ENCODE peak calls at places on chromosomes 16 and 17, in four cellular contexts. One of them, this sample, is unnamed.

GRCh38 chr17:61253293-61253801 is 146.3 kb upstream of the TBX2 start:
- DNase-seq in tibial nerve: no peak
- DNase-seq in PC-9: no peak
- DNase-seq in body of pancreas: peak; percentile 22
- DNase-seq in this sample: no peak

GRCh38 chr16:49739381-49739780 is 116.5 kb downstream of the ZNF423 start:
- DNase-seq in tibial nerve: no peak
- DNase-seq in PC-9: no peak
- DNase-seq in body of pancreas: no peak
- DNase-seq in this sample: no peak

GRCh38 chr17:9350083-9350482 is 225.5 kb downstream of the STX8 start:
- DNase-seq in tibial nerve: no peak
- DNase-seq in PC-9: no peak
- DNase-seq in body of pancreas: no peak
- DNase-seq in this sample: no peak

GRCh38 chr16:48450367-48450766 is 65.2 kb upstream of the SIAH1 start:
- DNase-seq in tibial nerve: no peak
- DNase-seq in PC-9: no peak
- DNase-seq in body of pancreas: no peak
- DNase-seq in this sample: no peak

GRCh38 chr16:64773638-64774037 is 348.2 kb downstream of the CDH11 start:
- DNase-seq in tibial nerve: no peak
- DNase-seq in PC-9: no peak
- DNase-seq in body of pancreas: no peak
- DNase-seq in this sample: no peak

GRCh38 chr17:27756467-27757371 is 43.6 kb downstream of the NOS2 start:
- DNase-seq in tibial nerve: no peak
- DNase-seq in PC-9: no peak
- DNase-seq in body of pancreas: peak; percentile 72
- DNase-seq in this sample: peak; percentile 6

GRCh38 chr17:4448197-4448980 is 14.6 kb downstream of the SPNS3 start:
- DNase-seq in tibial nerve: no peak
- DNase-seq in PC-9: no peak
- DNase-seq in body of pancreas: no peak
- DNase-seq in this sample: no peak

GRCh38 chr16:21268236-21268635 is 9.9 kb downstream of the CRYM start:
- DNase-seq in tibial nerve: no peak
- DNase-seq in PC-9: no peak
- DNase-seq in body of pancreas: no peak
- DNase-seq in this sample: no peak

GRCh38 chr17:65074778-65075250 is 18.3 kb upstream of the GNA13 start:
- DNase-seq in tibial nerve: no peak
- DNase-seq in PC-9: no peak
- DNase-seq in body of pancreas: peak; percentile 36
- DNase-seq in this sample: no peak

GRCh38 chr16:27254262-27254811 is 14.2 kb downstream of the NSMCE1 start:
- DNase-seq in tibial nerve: no peak
- DNase-seq in PC-9: no peak
- DNase-seq in body of pancreas: no peak
- DNase-seq in this sample: no peak

GRCh38 chr16:71568541-71568940 is 8.4 kb downstream of the TAT start:
- DNase-seq in tibial nerve: no peak
- DNase-seq in PC-9: no peak
- DNase-seq in body of pancreas: no peak
- DNase-seq in this sample: no peak

GRCh38 chr17:50952889-50953288 is 86.7 kb upstream of the TOB1 start:
- DNase-seq in tibial nerve: no peak
- DNase-seq in PC-9: no peak
- DNase-seq in body of pancreas: no peak
- DNase-seq in this sample: no peak

GRCh38 chr16:13093676-13094075 is 192.3 kb downstream of the SHISA9 start:
- DNase-seq in tibial nerve: no peak
- DNase-seq in PC-9: no peak
- DNase-seq in body of pancreas: no peak
- DNase-seq in this sample: no peak

GRCh38 chr17:19354123-19354522 is 8.4 kb downstream of the B9D1 start:
- DNase-seq in tibial nerve: no peak
- DNase-seq in PC-9: peak; percentile 47
- DNase-seq in body of pancreas: no peak
- DNase-seq in this sample: no peak

GRCh38 chr16:88955906-88956305 is 21.1 kb downstream of the CBFA2T3 start:
- DNase-seq in tibial nerve: no peak
- DNase-seq in PC-9: no peak
- DNase-seq in body of pancreas: no peak
- DNase-seq in this sample: no peak

GRCh38 chr16:79093554-79093967 is 507.0 kb downstream of the MAF start:
- DNase-seq in tibial nerve: no peak
- DNase-seq in PC-9: no peak
- DNase-seq in body of pancreas: no peak
- DNase-seq in this sample: no peak

GRCh38 chr17:10292057-10292931 is 80.5 kb downstream of the MYH13 start:
- DNase-seq in tibial nerve: no peak
- DNase-seq in PC-9: no peak
- DNase-seq in body of pancreas: no peak
- DNase-seq in this sample: no peak

GRCh38 chr17:64063766-64064224 is 43.4 kb upstream of the ICAM2 start:
- DNase-seq in tibial nerve: no peak
- DNase-seq in PC-9: no peak
- DNase-seq in body of pancreas: peak; percentile 82
- DNase-seq in this sample: peak; percentile 32

GRCh38 chr16:2497641-2498040 is 16.1 kb upstream of the ATP6V0C start:
- DNase-seq in tibial nerve: no peak
- DNase-seq in PC-9: no peak
- DNase-seq in body of pancreas: no peak
- DNase-seq in this sample: no peak

GRCh38 chr16:68574479-68574878 is 35.4 kb downstream of the ZFP90 start:
- DNase-seq in tibial nerve: no peak
- DNase-seq in PC-9: no peak
- DNase-seq in body of pancreas: no peak
- DNase-seq in this sample: no peak

GRCh38 chr17:16573466-16573865 is 4.5 kb upstream of the ZNF287 start:
- DNase-seq in tibial nerve: no peak
- DNase-seq in PC-9: no peak
- DNase-seq in body of pancreas: no peak
- DNase-seq in this sample: no peak

GRCh38 chr16:57514891-57515600 is 21.3 kb downstream of the CCDC102A start:
- DNase-seq in tibial nerve: no peak
- DNase-seq in PC-9: no peak
- DNase-seq in body of pancreas: no peak
- DNase-seq in this sample: no peak

GRCh38 chr16:398551-399277 is 1.7 kb downstream of the NME4 start:
- DNase-seq in tibial nerve: no peak
- DNase-seq in PC-9: no peak
- DNase-seq in body of pancreas: no peak
- DNase-seq in this sample: no peak

GRCh38 chr17:55833311-55833710 is 82.5 kb downstream of the PCTP start:
- DNase-seq in tibial nerve: no peak
- DNase-seq in PC-9: no peak
- DNase-seq in body of pancreas: no peak
- DNase-seq in this sample: no peak

GRCh38 chr16:53766304-53767016 is 62.5 kb downstream of the FTO start:
- DNase-seq in tibial nerve: no peak
- DNase-seq in PC-9: no peak
- DNase-seq in body of pancreas: no peak
- DNase-seq in this sample: no peak

GRCh38 chr16:76535-77272 is 1.3 kb upstream of the MPG start:
- DNase-seq in tibial nerve: peak; percentile 73
- DNase-seq in PC-9: peak; percentile 40
- DNase-seq in body of pancreas: no peak
- DNase-seq in this sample: no peak

DNA sequence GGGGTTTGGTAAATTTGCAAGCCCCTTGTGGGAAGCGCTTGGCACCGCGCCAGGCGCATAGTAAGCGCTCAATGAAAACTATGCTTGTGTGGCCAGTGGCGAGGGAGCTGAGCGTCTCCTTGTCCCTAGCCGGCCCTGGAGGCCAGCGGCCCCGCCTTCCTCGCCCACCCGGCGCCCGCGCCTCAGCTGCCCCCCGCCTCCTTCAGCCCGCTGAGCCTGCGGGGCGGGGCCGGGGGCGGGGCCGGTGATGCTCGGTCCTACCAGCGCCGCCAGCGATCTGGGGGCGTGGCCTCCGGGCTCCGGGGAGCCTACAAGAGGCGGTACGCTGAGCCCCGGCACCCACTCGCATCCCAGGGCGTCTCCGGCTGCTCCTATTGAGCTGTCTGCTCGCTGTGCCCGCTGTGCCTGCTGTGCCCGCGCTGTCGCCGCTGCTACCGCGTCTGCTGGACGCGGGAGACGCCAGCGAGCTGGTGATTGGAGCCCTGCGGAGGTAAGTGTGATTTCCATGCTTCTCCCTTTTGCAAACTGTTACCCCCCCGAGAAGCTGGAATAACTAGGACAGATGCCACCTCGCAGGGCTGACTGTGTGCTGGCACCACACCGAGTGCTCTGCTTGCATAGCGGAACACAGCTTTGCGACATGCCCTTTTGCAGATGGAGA is at the start of gene CRISPLD2:
- DNase-seq in tibial nerve: peak; percentile 94
- DNase-seq in PC-9: peak; percentile 85
- DNase-seq in body of pancreas: peak; percentile 84
- DNase-seq in this sample: peak; percentile 80
- H3K4me3 ChIP-seq in tibial nerve: peak within 1 kb of the TSS; percentile 60
- H3K4me3 ChIP-seq in PC-9: peak within 1 kb of the TSS; percentile 59
- H3K4me3 ChIP-seq in body of pancreas: no peak within 1 kb of the TSS
- H3K4me3 ChIP-seq in this sample: peak within 1 kb of the TSS; percentile 50

GRCh38 chr17:72370819-72371218 is 250.0 kb downstream of the SOX9 start:
- DNase-seq in tibial nerve: no peak
- DNase-seq in PC-9: peak; percentile 60
- DNase-seq in body of pancreas: no peak
- DNase-seq in this sample: no peak
- H3K27ac ChIP-seq in tibial nerve: no peak overlapping the region
- H3K27ac ChIP-seq in PC-9: no peak overlapping the region
- H3K27ac ChIP-seq in body of pancreas: no peak overlapping the region
- H3K27ac ChIP-seq in this sample: no peak overlapping the region

GRCh38 chr17:80753946-80754345 is 209.3 kb downstream of the RPTOR start:
- DNase-seq in tibial nerve: no peak
- DNase-seq in PC-9: no peak
- DNase-seq in body of pancreas: no peak
- DNase-seq in this sample: no peak

GRCh38 chr17:80751070-80751459 is 206.4 kb downstream of the RPTOR start:
- DNase-seq in tibial nerve: no peak
- DNase-seq in PC-9: no peak
- DNase-seq in body of pancreas: no peak
- DNase-seq in this sample: no peak

GRCh38 chr17:80751460-80752368 is 207.1 kb downstream of the RPTOR start:
- DNase-seq in tibial nerve: no peak
- DNase-seq in PC-9: no peak
- DNase-seq in body of pancreas: no peak
- DNase-seq in this sample: no peak

GRCh38 chr17:80750263-80750662 is 205.6 kb downstream of the RPTOR start:
- DNase-seq in tibial nerve: no peak
- DNase-seq in PC-9: no peak
- DNase-seq in body of pancreas: no peak
- DNase-seq in this sample: no peak

DNA sequence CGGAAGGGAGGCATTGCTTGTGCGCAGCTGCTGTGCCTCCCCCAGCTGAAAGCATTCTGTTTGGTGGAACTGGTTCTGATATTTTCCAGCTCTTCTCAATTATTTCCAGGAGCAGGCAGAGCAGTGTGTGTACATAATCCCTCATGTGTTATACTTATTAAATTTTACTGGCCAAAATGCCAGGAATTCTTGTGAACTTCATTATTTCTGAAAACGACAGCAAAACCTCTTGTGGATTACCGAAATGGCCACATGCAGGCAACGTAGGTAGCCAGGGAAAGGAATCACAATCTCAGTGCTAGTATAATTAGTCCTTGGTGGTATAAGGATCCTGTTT is 207.7 kb downstream of the RPTOR start:
- DNase-seq in tibial nerve: no peak
- DNase-seq in PC-9: no peak
- DNase-seq in body of pancreas: no peak
- DNase-seq in this sample: no peak
- H3K4me3 ChIP-seq in tibial nerve: no peak overlapping the region
- H3K4me3 ChIP-seq in PC-9: no peak overlapping the region
- H3K4me3 ChIP-seq in body of pancreas: no peak overlapping the region
- H3K4me3 ChIP-seq in this sample: no peak overlapping the region

DNA sequence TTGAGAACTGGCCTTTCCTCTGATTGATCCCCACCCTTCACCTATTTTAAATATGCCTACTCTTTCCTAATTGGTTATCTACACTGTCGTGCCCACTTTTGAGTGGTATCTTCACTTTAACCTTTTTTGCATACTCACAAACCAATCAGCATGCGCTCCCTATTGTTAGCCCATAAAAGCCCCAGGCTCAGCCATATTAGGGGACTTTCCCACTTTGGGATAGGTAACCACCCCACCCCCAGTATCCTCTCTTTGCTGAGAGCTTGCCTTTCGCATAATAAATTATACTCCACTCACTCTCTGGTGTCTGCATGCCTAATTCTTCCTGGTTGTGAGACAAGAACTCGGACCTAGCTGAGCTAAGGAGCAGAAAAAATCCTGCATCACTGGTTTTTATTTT is 59.5 kb upstream of the NOL11 start:
- DNase-seq in tibial nerve: no peak
- DNase-seq in PC-9: no peak
- DNase-seq in body of pancreas: no peak
- DNase-seq in this sample: no peak
- H3K27ac ChIP-seq in tibial nerve: no peak overlapping the region
- H3K27ac ChIP-seq in PC-9: no peak overlapping the region
- H3K27ac ChIP-seq in body of pancreas: no peak overlapping the region
- H3K27ac ChIP-seq in this sample: no peak overlapping the region

GRCh38 chr16:19776147-19776546 is 58.1 kb downstream of the IQCK start:
- DNase-seq in tibial nerve: no peak
- DNase-seq in PC-9: no peak
- DNase-seq in body of pancreas: no peak
- DNase-seq in this sample: no peak
- H3K4me3 ChIP-seq in tibial nerve: no peak overlapping the region
- H3K4me3 ChIP-seq in PC-9: no peak overlapping the region
- H3K4me3 ChIP-seq in body of pancreas: no peak overlapping the region
- H3K4me3 ChIP-seq in this sample: no peak overlapping the region

DNA sequence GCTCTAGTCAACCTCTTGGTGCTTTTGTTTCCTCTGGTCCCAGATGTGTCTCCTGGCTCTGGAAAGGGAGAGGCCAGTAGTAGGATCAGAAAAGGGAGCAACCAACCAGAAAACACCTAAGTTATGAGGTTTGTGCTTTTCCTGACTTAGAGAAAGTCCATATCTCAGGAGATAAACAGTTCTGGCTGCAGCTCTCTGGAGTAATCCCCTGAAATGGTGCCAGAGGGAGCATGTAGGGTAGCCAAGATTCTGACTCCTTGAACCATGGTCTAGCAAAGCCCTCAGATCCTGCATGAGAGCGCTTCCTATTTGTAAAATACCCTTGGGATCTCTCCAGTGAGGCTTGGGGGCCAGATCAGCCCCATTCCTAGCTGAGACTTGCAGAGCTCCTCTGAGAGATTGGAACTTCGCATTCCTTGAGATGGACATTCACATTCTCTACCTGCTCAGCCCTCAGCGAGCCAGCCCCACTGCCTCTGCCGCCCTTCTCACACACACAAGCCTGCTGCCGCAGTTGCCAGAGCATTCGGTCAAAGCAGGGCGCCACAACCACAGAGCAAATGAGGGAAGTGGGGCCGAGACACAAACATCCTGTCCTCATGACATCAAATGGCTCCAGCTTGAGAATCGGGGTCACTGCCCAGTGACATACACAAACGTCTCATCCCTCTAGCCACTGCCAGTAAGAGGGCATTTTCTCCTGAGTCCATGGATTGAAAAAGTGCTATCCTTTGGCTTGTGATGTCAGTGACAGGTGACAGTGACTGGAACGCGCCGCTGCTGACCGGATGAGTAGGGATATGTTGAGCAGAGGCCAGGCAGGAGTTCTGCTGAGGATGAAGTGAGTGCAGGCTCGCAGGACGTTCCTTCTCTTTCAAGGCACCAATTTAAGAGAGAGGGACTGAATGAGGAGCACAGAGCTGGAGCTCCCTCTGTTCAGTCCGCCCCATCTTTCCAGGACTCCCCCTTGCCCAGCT is 5.0 kb downstream of the ABHD15 start:
- DNase-seq in tibial nerve: no peak
- DNase-seq in PC-9: no peak
- DNase-seq in body of pancreas: no peak
- DNase-seq in this sample: no peak
- H3K27ac ChIP-seq in tibial nerve: no peak overlapping the region
- H3K27ac ChIP-seq in PC-9: no peak overlapping the region
- H3K27ac ChIP-seq in body of pancreas: no peak overlapping the region
- H3K27ac ChIP-seq in this sample: no peak overlapping the region

This sample was measured in effector memory CD4-positive, alpha-beta T cell.